ENCODE peak calls at places on chromosomes 11 and 22, in six cellular contexts. H is colonic mucosa, T is ovary, W is lower leg skin, Y is stomach, S is spleen. L is an unnamed sample.

GRCh38 chr22:37661160-37661924 is 2.8 kb downstream of the PDXP start:
- DNase-seq in H (no peak), T (peak), W (no peak), Y (no peak), S (no peak), L (no peak)

GRCh38 chr22:21045585-21046294 is at the start of gene LRRC74B:
- DNase-seq in H (peak), T (peak), W (peak), Y (peak), S (peak), L (peak)

GRCh38 chr22:49328630-49329405 is 498.9 kb downstream of the BRD1 start:
- DNase-seq in H (no peak), T (no peak), W (no peak), Y (peak), S (peak), L (no peak)

GRCh38 chr11:68753300-68753699 is 2.0 kb upstream of the TESMIN start:
- DNase-seq in H (no peak), T (no peak), W (no peak), Y (no peak), S (no peak), L (no peak)

GRCh38 chr11:24239016-24239720 is 257.7 kb upstream of the LUZP2 start:
- DNase-seq in H (no peak), T (no peak), W (no peak), Y (no peak), S (no peak), L (no peak)

GRCh38 chr22:24848559-24849168 is 42.7 kb downstream of the SGSM1 start:
- DNase-seq in H (no peak), T (no peak), W (no peak), Y (no peak), S (peak), L (no peak)

GRCh38 chr11:45409587-45409986 is 123.4 kb upstream of the SYT13 start:
- DNase-seq in H (no peak), T (no peak), W (no peak), Y (no peak), S (no peak), L (peak)

GRCh38 chr11:88827018-88827676 is 238.6 kb downstream of the GRM5 start:
- DNase-seq in H (no peak), T (no peak), W (no peak), Y (no peak), S (no peak), L (peak)

GRCh38 chr11:128488471-128488870 is 98.9 kb downstream of the ETS1 start:
- DNase-seq in H (no peak), T (no peak), W (no peak), Y (no peak), S (no peak), L (peak)

GRCh38 chr22:45096256-45096907 is 67.3 kb upstream of the NUP50 start:
- DNase-seq in H (peak), T (peak), W (peak), Y (peak), S (no peak), L (peak)

GRCh38 chr11:115724709-115725108 is 220.5 kb upstream of the CADM1 start:
- DNase-seq in H (no peak), T (no peak), W (no peak), Y (no peak), S (no peak), L (no peak)

GRCh38 chr22:48105254-48105653 is 1342.8 kb downstream of the TBC1D22A start:
- DNase-seq in H (peak), T (no peak), W (no peak), Y (no peak), S (no peak), L (no peak)

GRCh38 chr11:19243143-19243542 is 2.4 kb upstream of the E2F8 start:
- DNase-seq in H (peak), T (no peak), W (no peak), Y (no peak), S (no peak), L (no peak)

GRCh38 chr22:18024276-18024939 is at the start of gene MICAL3:
- DNase-seq in H (peak), T (peak), W (no peak), Y (peak), S (peak), L (peak)

GRCh38 chr11:80104196-80104595 is 663.4 kb upstream of the TENM4 start:
- DNase-seq in H (no peak), T (no peak), W (no peak), Y (no peak), S (no peak), L (no peak)

GRCh38 chr11:22478169-22478568 is 140.0 kb downstream of the SLC17A6 start:
- DNase-seq in H (no peak), T (no peak), W (no peak), Y (no peak), S (no peak), L (no peak)

GRCh38 chr22:46172522-46172921 is 22.2 kb downstream of the PPARA start:
- DNase-seq in H (no peak), T (no peak), W (no peak), Y (no peak), S (no peak), L (no peak)

GRCh38 chr22:23279781-23280180 is 99.5 kb downstream of the BCR start:
- DNase-seq in H (no peak), T (no peak), W (no peak), Y (no peak), S (no peak), L (peak)

GRCh38 chr22:50012201-50013181 is at the start of gene IL17REL:
- DNase-seq in H (no peak), T (no peak), W (no peak), Y (peak), S (no peak), L (no peak)

GRCh38 chr22:37639771-37640590 is 512 bp downstream of the SH3BP1 start:
- DNase-seq in H (no peak), T (no peak), W (no peak), Y (no peak), S (peak), L (no peak)

GRCh38 chr11:70471254-70471653 is 72.9 kb downstream of the CTTN start:
- DNase-seq in H (no peak), T (peak), W (no peak), Y (no peak), S (peak), L (peak)

GRCh38 chr11:94706211-94706610 is 61.9 kb upstream of the AMOTL1 start:
- DNase-seq in H (no peak), T (no peak), W (peak), Y (no peak), S (no peak), L (peak)

GRCh38 chr11:130314749-130315285 is at the start of gene ZBTB44:
- DNase-seq in H (peak), T (peak), W (peak), Y (peak), S (peak), L (peak)

GRCh38 chr11:77747381-77747969 is 73.0 kb downstream of the RSF1 start:
- DNase-seq in H (no peak), T (no peak), W (no peak), Y (no peak), S (no peak), L (no peak)

GRCh38 chr11:77473001-77473800 is 693 bp downstream of the PAK1 start:
- DNase-seq in H (peak), T (peak), W (peak), Y (peak), S (peak), L (peak)

GRCh38 chr11:120134106-120134930 is 3.6 kb downstream of the TRIM29 start:
- DNase-seq in H (peak), T (peak), W (peak), Y (peak), S (peak), L (no peak)

GRCh38 chr11:120554771-120555432 is 43.4 kb downstream of the GRIK4 start:
- DNase-seq in H (no peak), T (no peak), W (no peak), Y (no peak), S (peak), L (no peak)

GRCh38 chr22:48779211-48779643 is 1048.4 kb downstream of the BRD1 start:
- DNase-seq in H (no peak), T (no peak), W (no peak), Y (no peak), S (no peak), L (no peak)

GRCh38 chr22:21098099-21098671 is 52.4 kb downstream of the LRRC74B start:
- DNase-seq in H (no peak), T (no peak), W (no peak), Y (no peak), S (no peak), L (peak)

GRCh38 chr11:9693801-9694553 is 30.1 kb downstream of the SWAP70 start:
- DNase-seq in H (no peak), T (no peak), W (no peak), Y (no peak), S (no peak), L (no peak)
- TF ChIP-seq CTCF in H (no peak), T (no peak), W (no peak), Y (no peak), S (no peak), L (no peak)

GRCh38 chr11:76291576-76292526 is 85.5 kb upstream of the WNT11 start:
- DNase-seq in H (no peak), T (no peak), W (no peak), Y (no peak), S (no peak), L (no peak)
- TF ChIP-seq CTCF in H (no peak), T (no peak), W (no peak), Y (no peak), S (no peak), L (no peak)

GRCh38 chr11:119061256-119061655 is 4.3 kb upstream of the HYOU1 start:
- DNase-seq in H (no peak), T (no peak), W (no peak), Y (no peak), S (no peak), L (no peak)
- TF ChIP-seq CTCF in H (no peak), T (no peak), W (no peak), Y (no peak), S (no peak), L (no peak)

GRCh38 chr11:112785717-112786116 is 175.5 kb upstream of the NCAM1 start:
- DNase-seq in H (no peak), T (peak), W (peak), Y (no peak), S (no peak), L (peak)

GRCh38 chr11:112786886-112787530 is 174.2 kb upstream of the NCAM1 start:
- DNase-seq in H (no peak), T (no peak), W (no peak), Y (no peak), S (no peak), L (no peak)

GRCh38 chr11:112786196-112786595 is 175.0 kb upstream of the NCAM1 start:
- DNase-seq in H (no peak), T (no peak), W (no peak), Y (no peak), S (no peak), L (no peak)

GRCh38 chr11:112790286-112790685 is 170.9 kb upstream of the NCAM1 start:
- DNase-seq in H (no peak), T (no peak), W (no peak), Y (no peak), S (no peak), L (no peak)

DNA sequence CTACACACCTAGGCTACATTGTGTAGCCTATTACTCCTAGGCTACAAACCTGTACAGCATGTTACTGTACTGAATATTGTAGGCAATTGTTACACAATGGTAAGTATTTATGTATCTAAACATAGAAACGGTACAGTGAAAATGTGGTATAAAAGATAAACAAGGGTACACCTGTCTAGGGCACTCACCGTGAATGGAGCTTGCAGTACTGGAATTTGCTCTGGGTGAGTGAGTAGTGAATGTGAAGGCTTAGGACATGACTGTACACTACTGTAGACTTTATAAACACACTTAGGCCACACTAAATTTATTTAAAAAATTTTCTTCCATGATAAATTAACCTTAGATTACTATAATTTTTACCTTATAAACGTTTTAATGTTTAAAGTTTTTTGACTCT is 171.7 kb upstream of the NCAM1 start:
- DNase-seq in H (no peak), T (no peak), W (no peak), Y (no peak), S (no peak), L (no peak)
- TF ChIP-seq CTCF in H (no peak), T (no peak), W (no peak), Y (no peak), S (no peak), L (no peak)

GRCh38 chr11:93645938-93646337 is 15.5 kb upstream of the CEP295 start:
- DNase-seq in H (no peak), T (no peak), W (no peak), Y (no peak), S (no peak), L (no peak)

GRCh38 chr11:93651052-93651451 is 10.4 kb upstream of the CEP295 start:
- DNase-seq in H (no peak), T (no peak), W (no peak), Y (no peak), S (no peak), L (no peak)

GRCh38 chr11:93646399-93646798 is 15.1 kb upstream of the CEP295 start:
- DNase-seq in H (no peak), T (no peak), W (no peak), Y (no peak), S (no peak), L (no peak)

GRCh38 chr11:93652161-93652597 is 9.3 kb upstream of the CEP295 start:
- DNase-seq in H (peak), T (no peak), W (peak), Y (no peak), S (no peak), L (peak)

GRCh38 chr11:93648168-93648567 is 13.3 kb upstream of the CEP295 start:
- DNase-seq in H (no peak), T (no peak), W (no peak), Y (no peak), S (no peak), L (peak)
- TF ChIP-seq CTCF in H (no peak), T (no peak), W (no peak), Y (no peak), S (no peak), L (peak)

GRCh38 chr11:110870816-110871522 is 158.7 kb upstream of the ARHGAP20 start:
- DNase-seq in H (no peak), T (no peak), W (no peak), Y (no peak), S (no peak), L (no peak)
- TF ChIP-seq CTCF in H (no peak), T (no peak), W (no peak), Y (no peak), S (no peak), L (no peak)

GRCh38 chr22:26672060-26672471 is 14.7 kb downstream of the MIAT start:
- DNase-seq in H (peak), T (peak), W (no peak), Y (no peak), S (peak), L (no peak)

GRCh38 chr22:26667140-26667539 is 9.8 kb downstream of the MIAT start:
- DNase-seq in H (no peak), T (no peak), W (no peak), Y (no peak), S (no peak), L (no peak)

GRCh38 chr22:26671317-26672059 is 14.1 kb downstream of the MIAT start:
- DNase-seq in H (peak), T (peak), W (peak), Y (peak), S (peak), L (peak)

GRCh38 chr22:26670459-26670858 is 13.1 kb downstream of the MIAT start:
- DNase-seq in H (no peak), T (no peak), W (no peak), Y (no peak), S (peak), L (no peak)

DNA sequence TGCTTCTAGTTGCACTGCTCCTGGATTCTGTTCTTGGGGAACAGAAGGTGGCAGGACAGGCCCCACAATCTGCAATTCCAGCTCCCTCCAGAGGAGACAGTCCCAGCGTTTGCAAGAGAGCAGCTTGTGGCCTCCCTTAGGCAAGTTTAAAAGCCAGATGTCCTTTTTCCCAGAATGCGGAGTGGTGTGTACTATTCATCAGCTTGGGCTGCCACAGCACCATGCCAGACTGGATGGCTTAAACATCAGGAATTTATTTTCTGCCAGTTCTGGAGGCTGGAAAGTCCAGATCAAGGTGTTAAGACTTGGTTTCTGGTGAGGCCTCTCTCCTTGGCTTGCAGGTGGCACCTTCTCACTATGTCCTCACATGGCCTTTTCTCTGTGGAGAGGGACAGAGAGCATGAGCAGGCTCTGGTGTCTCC is 11.7 kb downstream of the MIAT start:
- DNase-seq in H (no peak), T (no peak), W (no peak), Y (no peak), S (peak), L (peak)
- TF ChIP-seq CTCF in H (no peak), T (no peak), W (no peak), Y (no peak), S (no peak), L (peak)

L was measured in MCF 10A.